ENCODE peak calls at places on chromosome 17, in eight cellular contexts. Q is tibial artery, U is colonic mucosa, G is HL-60, P is tibial nerve, N is mesenchymal stem cell, X is HCT116, K is endodermal cell. D is an unnamed sample.

GRCh38 chr17:42394838-42395237 is 6.6 kb upstream of the STAT3 start:
- DNase-seq in Q (no peak), U (no peak), G (no peak), P (no peak), N (no peak), X (no peak), K (no peak), D (no peak)

GRCh38 chr17:55332296-55333041 is 67.7 kb downstream of the HLF start:
- DNase-seq in Q (no peak), U (no peak), G (no peak), P (no peak), N (no peak), X (no peak), K (no peak), D (no peak)

GRCh38 chr17:74767111-74767516 is 9.0 kb downstream of the NAT9 start:
- DNase-seq in Q (no peak), U (no peak), G (no peak), P (no peak), N (no peak), X (no peak), K (no peak), D (no peak)

GRCh38 chr17:4895121-4895520 is 4.2 kb upstream of the C17orf107 start:
- DNase-seq in Q (no peak), U (no peak), G (no peak), P (no peak), N (no peak), X (no peak), K (peak; percentile 44), D (no peak)

GRCh38 chr17:31433091-31433790 is 41.8 kb downstream of the RAB11FIP4 start:
- DNase-seq in Q (no peak), U (no peak), G (peak; percentile 10), P (no peak), N (no peak), X (no peak), K (no peak), D (no peak)

GRCh38 chr17:1725642-1726511 is 1.4 kb downstream of the WDR81 start:
- DNase-seq in Q (no peak), U (no peak), G (no peak), P (no peak), N (no peak), X (no peak), K (peak; percentile 58), D (no peak)

GRCh38 chr17:41654134-41654907 is 29.9 kb upstream of the KRT17 start:
- DNase-seq in Q (no peak), U (peak; percentile 94), G (no peak), P (no peak), N (no peak), X (peak; percentile 69), K (peak; percentile 81), D (peak; percentile 99)

GRCh38 chr17:18225562-18226283 is at the start of gene LLGL1:
- DNase-seq in Q (no peak), U (no peak), G (no peak), P (no peak), N (peak; percentile 35), X (no peak), K (no peak), D (no peak)

GRCh38 chr17:13736915-13737314 is 135.2 kb upstream of the HS3ST3A1 start:
- DNase-seq in Q (no peak), U (no peak), G (no peak), P (no peak), N (peak; percentile 17), X (no peak), K (no peak), D (no peak)

GRCh38 chr17:56640116-56640515 is 46.6 kb downstream of the NOG start:
- DNase-seq in Q (no peak), U (no peak), G (no peak), P (no peak), N (no peak), X (no peak), K (peak; percentile 72), D (no peak)

GRCh38 chr17:39925282-39926134 is 1.9 kb downstream of the ORMDL3 start:
- DNase-seq in Q (no peak), U (no peak), G (no peak), P (no peak), N (no peak), X (no peak), K (no peak), D (no peak)

GRCh38 chr17:39926588-39927100 is 757 bp downstream of the ORMDL3 start:
- DNase-seq in Q (no peak), U (peak; percentile 69), G (peak; percentile 69), P (no peak), N (peak; percentile 48), X (no peak), K (peak; percentile 88), D (no peak)

GRCh38 chr17:39927101-39927927 is at the start of the genes LRRC3C and ORMDL3:
- DNase-seq in Q (peak; percentile 88), U (peak; percentile 96), G (peak; percentile 92), P (peak; percentile 89), N (peak; percentile 94), X (peak; percentile 88), K (peak; percentile 99), D (peak; percentile 55)

GRCh38 chr17:39924691-39925055 is 2.7 kb downstream of the ORMDL3 start:
- DNase-seq in Q (no peak), U (no peak), G (no peak), P (no peak), N (no peak), X (no peak), K (no peak), D (no peak)

DNA sequence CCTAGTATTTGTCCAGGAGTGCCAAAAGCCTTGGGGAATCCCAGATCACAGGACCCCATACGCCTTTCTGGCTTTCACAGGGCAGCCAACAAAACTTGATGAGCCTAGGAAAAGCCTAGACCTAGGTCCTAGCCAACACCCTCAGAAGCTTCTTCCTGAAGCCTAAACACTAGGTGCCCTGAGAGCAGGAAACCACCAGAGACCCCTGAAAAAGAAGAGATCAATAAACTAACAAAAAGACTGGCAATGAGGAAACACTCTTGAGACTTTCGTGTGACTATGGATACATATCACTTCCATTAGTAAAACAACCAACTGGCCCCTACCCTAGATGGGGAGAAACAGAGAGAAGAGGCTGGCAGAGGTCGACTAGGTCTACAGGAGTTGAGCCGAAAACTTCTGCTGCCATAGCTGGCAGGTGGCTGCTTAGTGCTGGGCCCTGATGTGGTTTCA is 1.2 kb downstream of the ORMDL3 start:
- DNase-seq in Q (no peak), U (no peak), G (no peak), P (no peak), N (no peak), X (no peak), K (peak; percentile 58), D (no peak)
- H3K27ac ChIP-seq in Q (peak overlapping the region; percentile 97), U (no peak overlapping the region), G (peak overlapping the region; percentile 76), P (no peak overlapping the region), N (no peak overlapping the region), X (peak overlapping the region; percentile 6), K (no peak overlapping the region), D (peak overlapping the region; percentile 82)

DNA sequence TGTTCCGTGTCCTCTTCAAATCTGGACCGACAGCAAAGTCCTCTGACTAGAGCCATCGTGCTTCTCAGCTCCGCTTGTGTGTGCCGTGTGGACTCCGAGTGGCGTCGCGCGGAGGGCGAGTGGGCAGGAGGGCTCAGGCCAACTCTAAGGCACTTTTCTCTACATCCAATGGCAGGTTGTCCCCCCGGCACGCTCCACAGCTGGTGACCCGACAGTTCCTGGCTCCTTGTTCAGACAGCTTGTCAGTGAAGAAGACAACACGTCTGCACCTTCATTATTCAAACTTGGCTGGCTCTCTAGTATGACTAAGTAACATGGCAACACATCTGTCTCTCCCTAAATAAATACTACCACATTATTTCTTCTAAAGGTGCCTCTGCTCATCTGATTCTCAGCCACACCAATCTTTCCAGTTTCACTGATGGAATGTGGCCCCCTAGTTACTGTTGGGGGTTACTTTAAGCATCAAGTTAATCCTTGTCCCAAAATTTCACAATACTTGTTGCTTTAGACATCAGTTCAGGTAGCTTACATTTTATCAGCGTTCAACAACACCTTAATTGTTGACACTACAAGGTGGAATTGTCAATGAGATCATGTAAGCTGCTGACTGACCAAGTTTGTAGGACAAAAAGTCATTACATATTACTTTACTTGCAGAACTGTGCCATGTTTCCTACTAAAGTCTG is 15.4 kb downstream of the COG1 start:
- DNase-seq in Q (no peak), U (no peak), G (no peak), P (no peak), N (no peak), X (no peak), K (no peak), D (no peak)
- H3K27ac ChIP-seq in Q (no peak overlapping the region), U (no peak overlapping the region), G (no peak overlapping the region), P (no peak overlapping the region), N (no peak overlapping the region), X (no peak overlapping the region), K (peak overlapping the region; percentile 6), D (no peak overlapping the region)

GRCh38 chr17:58341861-58342475 is 10.0 kb downstream of the SUPT4H1 start:
- DNase-seq in Q (no peak), U (no peak), G (no peak), P (no peak), N (no peak), X (no peak), K (no peak), D (no peak)

GRCh38 chr17:58345500-58345899 is 6.5 kb downstream of the SUPT4H1 start:
- DNase-seq in Q (no peak), U (no peak), G (no peak), P (no peak), N (no peak), X (no peak), K (no peak), D (no peak)

GRCh38 chr17:58344047-58344790 is 7.8 kb downstream of the SUPT4H1 start:
- DNase-seq in Q (no peak), U (no peak), G (peak; percentile 97), P (no peak), N (no peak), X (no peak), K (peak; percentile 53), D (no peak)

GRCh38 chr17:58344791-58345157 is 7.2 kb downstream of the SUPT4H1 start:
- DNase-seq in Q (no peak), U (no peak), G (peak; percentile 76), P (no peak), N (no peak), X (no peak), K (peak; percentile 51), D (no peak)

GRCh38 chr17:58343131-58343530 is 8.9 kb downstream of the SUPT4H1 start:
- DNase-seq in Q (no peak), U (no peak), G (no peak), P (no peak), N (no peak), X (no peak), K (no peak), D (no peak)
- H3K27ac ChIP-seq in Q (no peak overlapping the region), U (peak overlapping the region; percentile 37), G (peak overlapping the region; percentile 82), P (no peak overlapping the region), N (no peak overlapping the region), X (no peak overlapping the region), K (no peak overlapping the region), D (no peak overlapping the region)

GRCh38 chr17:57868007-57868774 is 18.3 kb upstream of the MRPS23 start:
- DNase-seq in Q (peak; percentile 86), U (peak; percentile 48), G (peak; percentile 98), P (peak; percentile 68), N (peak; percentile 90), X (peak; percentile 90), K (peak; percentile 96), D (peak; percentile 71)

GRCh38 chr17:57867126-57867525 is 17.3 kb upstream of the MRPS23 start:
- DNase-seq in Q (no peak), U (no peak), G (no peak), P (no peak), N (no peak), X (no peak), K (no peak), D (no peak)

GRCh38 chr17:57869599-57870282 is 19.9 kb upstream of the MRPS23 start:
- DNase-seq in Q (no peak), U (no peak), G (no peak), P (no peak), N (peak; percentile 93), X (no peak), K (no peak), D (no peak)

GRCh38 chr17:57870283-57870635 is 20.4 kb upstream of the MRPS23 start:
- DNase-seq in Q (no peak), U (no peak), G (no peak), P (no peak), N (no peak), X (no peak), K (no peak), D (no peak)

GRCh38 chr17:57868775-57869598 is 19.1 kb upstream of the MRPS23 start:
- DNase-seq in Q (no peak), U (no peak), G (peak; percentile 93), P (no peak), N (no peak), X (no peak), K (no peak), D (no peak)
- H3K27ac ChIP-seq in Q (peak overlapping the region; percentile 75), U (peak overlapping the region; percentile 65), G (peak overlapping the region; percentile 92), P (peak overlapping the region; percentile 79), N (peak overlapping the region; percentile 87), X (peak overlapping the region; percentile 77), K (peak overlapping the region; percentile 38), D (peak overlapping the region; percentile 92)